ENCODE peak calls at places on chromosomes 7 and 10, in five cellular contexts. G is coronary artery, B is cardiac fibroblast, Z is fibroblast of lung, H is IMR-90. F is an unnamed sample.

GRCh38 chr7:112086496-112087254 is 119.5 kb downstream of the DOCK4 start:
- DNase-seq in G (no peak), B (no peak), Z (no peak), H (no peak), F (no peak)

GRCh38 chr7:100678291-100678984 is 4.9 kb downstream of the GNB2 start:
- DNase-seq in G (no peak), B (no peak), Z (no peak), H (no peak), F (no peak)

GRCh38 chr7:5413449-5413786 is 10.2 kb downstream of the TNRC18 start:
- DNase-seq in G (no peak), B (no peak), Z (no peak), H (no peak), F (no peak)

GRCh38 chr7:126185959-126186580 is 1066.7 kb downstream of the GRM8 start:
- DNase-seq in G (no peak), B (no peak), Z (no peak), H (no peak), F (peak; percentile 2)

GRCh38 chr7:149606826-149607225 is 109.2 kb upstream of the ZNF746 start:
- DNase-seq in G (no peak), B (no peak), Z (no peak), H (no peak), F (no peak)

GRCh38 chr10:84329094-84329611 is 764 bp downstream of the CCSER2 start:
- DNase-seq in G (no peak), B (peak; percentile 56), Z (peak; percentile 51), H (peak; percentile 59), F (peak; percentile 24)

GRCh38 chr10:38038107-38038931 is 27.8 kb downstream of the ZNF33A start:
- DNase-seq in G (no peak), B (no peak), Z (peak; percentile 11), H (peak; percentile 8), F (no peak)

GRCh38 chr7:120944826-120945562 is 5.6 kb upstream of the ING3 start:
- DNase-seq in G (no peak), B (no peak), Z (no peak), H (no peak), F (no peak)

GRCh38 chr10:113997428-113997827 is 46.2 kb upstream of the ADRB1 start:
- DNase-seq in G (no peak), B (no peak), Z (no peak), H (no peak), F (no peak)

GRCh38 chr7:50304158-50304910 is at the start of gene IKZF1:
- DNase-seq in G (no peak), B (peak; percentile 4), Z (no peak), H (no peak), F (peak; percentile 59)

GRCh38 chr10:84201682-84202081 is 7.3 kb downstream of the CDHR1 start:
- DNase-seq in G (no peak), B (no peak), Z (no peak), H (no peak), F (no peak)

GRCh38 chr7:94374231-94374630 is 20.5 kb upstream of the COL1A2 start:
- DNase-seq in G (peak; percentile 88), B (peak; percentile 96), Z (peak; percentile 93), H (peak; percentile 93), F (peak; percentile 23)

GRCh38 chr7:96649981-96650380 is 59.7 kb downstream of the SEM1 start:
- DNase-seq in G (no peak), B (peak; percentile 5), Z (peak; percentile 39), H (peak; percentile 49), F (no peak)

GRCh38 chr10:24255115-24255895 is 46.4 kb downstream of the KIAA1217 start:
- DNase-seq in G (no peak), B (no peak), Z (no peak), H (no peak), F (no peak)

GRCh38 chr10:35232509-35232908 is 103.8 kb upstream of the CCNY start:
- DNase-seq in G (no peak), B (no peak), Z (no peak), H (no peak), F (no peak)

GRCh38 chr10:48983648-48984359 is 44.2 kb upstream of the LRRC18 start:
- DNase-seq in G (no peak), B (no peak), Z (no peak), H (no peak), F (peak; percentile 45)

GRCh38 chr10:90420637-90421318 is 437.1 kb downstream of the HTR7 start:
- DNase-seq in G (no peak), B (no peak), Z (no peak), H (no peak), F (no peak)

GRCh38 chr7:39672176-39672575 is 48.8 kb downstream of the RALA start:
- DNase-seq in G (no peak), B (peak; percentile 43), Z (no peak), H (no peak), F (no peak)

GRCh38 chr10:129075936-129076335 is 391.1 kb upstream of the MGMT start:
- DNase-seq in G (no peak), B (no peak), Z (no peak), H (no peak), F (no peak)

GRCh38 chr7:132876576-132876975 is 205.3 kb downstream of the CHCHD3 start:
- DNase-seq in G (no peak), B (no peak), Z (no peak), H (no peak), F (no peak)

GRCh38 chr10:124093076-124093773 is at the start of gene CHST15:
- DNase-seq in G (peak; percentile 90), B (peak; percentile 66), Z (peak; percentile 62), H (no peak), F (peak; percentile 74)

DNA sequence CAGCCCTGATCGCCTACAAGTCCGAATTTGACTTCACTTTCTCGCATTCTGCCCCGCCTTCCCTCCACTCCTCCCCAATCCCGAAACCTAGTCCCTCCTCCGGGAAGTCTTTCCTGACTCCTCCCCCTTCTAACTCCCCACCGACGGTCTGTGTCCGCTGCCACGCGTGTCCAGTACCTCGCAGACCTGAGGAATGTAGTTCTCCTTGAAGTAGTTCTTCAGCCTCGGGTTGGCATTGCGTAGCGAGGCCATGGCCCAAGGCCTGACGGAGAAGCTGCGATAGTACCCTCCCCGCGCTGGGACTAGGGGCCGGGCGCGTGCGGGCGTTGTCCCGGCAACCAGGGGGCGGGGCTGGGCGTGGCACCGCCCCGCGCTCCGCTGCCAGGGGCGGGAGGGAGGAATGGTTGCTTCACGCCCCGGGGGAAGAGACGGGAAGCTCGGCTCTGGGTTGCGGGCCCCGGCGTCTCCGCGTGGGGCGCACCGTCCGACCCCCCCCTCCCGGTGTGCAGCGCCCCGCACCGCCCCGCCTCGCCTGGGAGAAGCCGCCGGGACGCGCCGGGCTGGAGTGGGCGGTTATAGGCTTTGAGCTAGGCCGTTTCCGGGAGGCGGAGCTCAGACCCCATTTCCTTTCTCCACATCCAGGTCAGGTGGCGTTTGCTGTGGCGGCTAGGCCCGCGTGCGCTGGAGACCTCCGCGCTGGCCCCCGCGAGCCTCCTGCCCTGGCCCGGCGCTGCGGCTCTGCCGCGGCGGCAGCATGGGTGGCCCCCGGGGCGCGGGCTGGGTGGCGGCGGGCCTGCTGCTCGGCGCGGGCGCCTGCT is at the start of the genes ARMC10 and FBXL13:
- DNase-seq in G (peak; percentile 96), B (peak; percentile 94), Z (peak; percentile 88), H (peak; percentile 87), F (peak; percentile 92)
- TF ChIP-seq CTCF in G (no peak), B (no peak), Z (peak; percentile 14), H (peak; percentile 29), F (peak; percentile 9)

DNA sequence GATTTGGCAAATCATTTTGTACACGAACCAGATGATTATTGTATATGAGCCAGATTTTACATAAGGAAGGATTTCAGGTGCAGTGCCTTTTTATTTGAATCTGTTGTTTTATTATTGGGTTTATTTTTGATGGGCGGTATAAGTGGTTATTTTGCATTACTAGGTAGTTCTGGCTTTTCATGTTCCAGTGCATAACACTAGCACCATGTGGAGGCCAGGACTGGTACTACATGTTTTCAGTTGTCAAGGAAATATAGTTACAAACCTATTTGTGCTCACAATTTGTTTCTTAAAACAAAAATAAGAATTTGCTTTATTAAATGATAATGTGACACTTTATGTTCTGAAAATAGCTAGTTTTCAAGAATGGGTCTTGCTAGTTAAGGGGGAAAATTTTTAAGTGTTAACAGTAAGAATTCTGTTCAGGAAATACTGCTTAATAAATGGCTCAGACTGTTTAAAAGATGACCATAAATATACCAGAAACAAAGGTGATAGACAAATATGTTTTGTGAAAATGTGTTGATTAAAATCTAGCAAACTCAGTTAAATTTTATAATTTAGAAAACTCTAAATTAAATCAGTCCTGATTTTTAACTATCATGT is 7.1 kb upstream of the SEMA3E start:
- DNase-seq in G (no peak), B (peak; percentile 68), Z (peak; percentile 78), H (peak; percentile 61), F (peak; percentile 36)
- TF ChIP-seq CTCF in G (peak; percentile 47), B (peak; percentile 86), Z (peak; percentile 95), H (peak; percentile 91), F (peak; percentile 83)

DNA sequence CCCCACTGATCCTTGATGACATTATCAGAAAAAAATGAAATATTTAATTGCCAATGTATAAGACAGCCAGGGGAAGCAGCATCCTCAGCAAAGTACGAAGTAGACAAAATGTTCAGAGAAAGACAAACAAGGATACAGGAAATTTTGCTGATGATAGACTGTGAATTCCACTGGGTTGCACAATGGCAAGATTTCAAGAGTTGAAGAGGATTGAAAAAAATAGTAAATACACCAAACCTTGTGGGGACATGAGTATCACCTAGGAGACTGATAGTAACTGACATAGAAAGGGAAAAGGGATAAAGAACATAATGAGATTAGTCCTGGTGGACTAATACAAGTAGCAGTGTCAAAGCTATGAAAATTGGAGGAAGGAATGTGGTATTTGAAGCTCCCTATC is 16.5 kb downstream of the CNOT4 start:
- DNase-seq in G (no peak), B (peak; percentile 52), Z (no peak), H (no peak), F (no peak)
- TF ChIP-seq CTCF in G (no peak), B (no peak), Z (no peak), H (no peak), F (no peak)

GRCh38 chr7:102288285-102288930 is 1.7 kb downstream of the SH2B2 start:
- DNase-seq in G (no peak), B (no peak), Z (no peak), H (no peak), F (no peak)
- TF ChIP-seq CTCF in G (no peak), B (peak; percentile 2), Z (no peak), H (no peak), F (no peak)

GRCh38 chr7:151125459-151125834 is 39.2 kb downstream of the AGAP3 start:
- DNase-seq in G (no peak), B (no peak), Z (peak; percentile 37), H (no peak), F (peak; percentile 76)
- TF ChIP-seq CTCF in G (no peak), B (peak; percentile 9), Z (peak; percentile 7), H (no peak), F (no peak)

F was measured in nephron progenitor cell.